ENCODE peak calls at places on chromosomes 12 and 14, in four cellular contexts. H is AG04450, V is NCI-H1694, S is endothelial cell. F is an unnamed sample.

GRCh38 chr14:89221109-89221508 is 195.9 kb downstream of the FOXN3 start:
- DNase-seq in H (peak), V (no peak), S (no peak), F (no peak)

GRCh38 chr14:51395361-51395849 is 155.4 kb downstream of the TMX1 start:
- DNase-seq in H (peak), V (peak), S (peak), F (no peak)

GRCh38 chr12:82047480-82047879 is 288.3 kb upstream of the PPFIA2 start:
- DNase-seq in H (no peak), V (no peak), S (no peak), F (no peak)

GRCh38 chr12:64824500-64825142 is at the start of gene TBC1D30:
- DNase-seq in H (no peak), V (peak), S (peak), F (no peak)

GRCh38 chr12:95102916-95103671 is 29.7 kb upstream of the NR2C1 start:
- DNase-seq in H (peak), V (peak), S (no peak), F (peak)

GRCh38 chr14:71680733-71681387 is 251.4 kb upstream of the RGS6 start:
- DNase-seq in H (no peak), V (no peak), S (no peak), F (no peak)

GRCh38 chr14:94671870-94672444 is 59.8 kb downstream of the SERPINA3 start:
- DNase-seq in H (no peak), V (no peak), S (no peak), F (no peak)

GRCh38 chr14:23831591-23831990 is 122.0 kb upstream of the DHRS4 start:
- DNase-seq in H (no peak), V (no peak), S (no peak), F (no peak)

GRCh38 chr14:24388474-24389179 is 10.2 kb upstream of the NYNRIN start:
- DNase-seq in H (no peak), V (no peak), S (no peak), F (no peak)

GRCh38 chr12:113163030-113163360 is 13.5 kb downstream of the CFAP73 start:
- DNase-seq in H (no peak), V (no peak), S (no peak), F (no peak)

GRCh38 chr14:53683229-53683628 is 273.4 kb downstream of the BMP4 start:
- DNase-seq in H (no peak), V (peak), S (no peak), F (no peak)

GRCh38 chr14:89214221-89214965 is 202.6 kb downstream of the FOXN3 start:
- DNase-seq in H (no peak), V (no peak), S (no peak), F (no peak)

GRCh38 chr14:75518625-75519024 is 3.6 kb upstream of the BATF start:
- DNase-seq in H (no peak), V (peak), S (peak), F (no peak)

GRCh38 chr14:70171719-70172118 is 17.0 kb downstream of the SLC8A3 start:
- DNase-seq in H (no peak), V (no peak), S (no peak), F (no peak)

GRCh38 chr12:115384391-115384790 is 700.4 kb upstream of the TBX3 start:
- DNase-seq in H (no peak), V (no peak), S (no peak), F (no peak)

GRCh38 chr12:50041461-50041860 is 15.9 kb upstream of the ASIC1 start:
- DNase-seq in H (no peak), V (no peak), S (no peak), F (no peak)

GRCh38 chr14:68181395-68182326 is 362.1 kb downstream of the RAD51B start:
- DNase-seq in H (no peak), V (no peak), S (no peak), F (no peak)

GRCh38 chr14:55303646-55304277 is 32.5 kb downstream of the FBXO34 start:
- DNase-seq in H (no peak), V (no peak), S (no peak), F (no peak)

GRCh38 chr14:97851438-97851995 is 1054.3 kb downstream of the VRK1 start:
- DNase-seq in H (no peak), V (peak), S (no peak), F (no peak)

GRCh38 chr12:102993537-102993936 is 36.1 kb downstream of the ASCL1 start:
- DNase-seq in H (no peak), V (no peak), S (no peak), F (no peak)

GRCh38 chr12:61490732-61491498 is 769.3 kb upstream of the USP15 start:
- DNase-seq in H (no peak), V (no peak), S (no peak), F (no peak)

GRCh38 chr12:1920971-1921370 is 2.5 kb upstream of the CACNA2D4 start:
- DNase-seq in H (no peak), V (no peak), S (peak), F (no peak)

GRCh38 chr14:61608245-61609142 is 86.8 kb upstream of the HIF1A start:
- DNase-seq in H (no peak), V (peak), S (no peak), F (no peak)

GRCh38 chr12:105031061-105031807 is 45.1 kb downstream of the NOPCHAP1 start:
- DNase-seq in H (no peak), V (no peak), S (no peak), F (no peak)